ENCODE peak calls at places on chromosome 19, in nine cellular contexts. S, E, C, A, B, L, J, M and N are unnamed samples.

GRCh38 chr19:3071764-3072163 is 9.5 kb upstream of the TLE5 start:
- DNase-seq in S (no peak), J (no peak), A (no peak), C (no peak), L (no peak), M (no peak), B (no peak), E (no peak), N (no peak)

GRCh38 chr19:52171321-52172169 is at the start of gene ZNF836:
- DNase-seq in J (peak), M (peak), E (peak), L (peak), A (peak), C (peak), B (peak), S (no peak), N (peak)

GRCh38 chr19:45509692-45510015 is 2.4 kb downstream of the VASP start:
- DNase-seq in J (no peak), S (no peak), L (no peak), C (no peak), M (no peak), E (no peak), B (no peak), A (no peak), N (no peak)

GRCh38 chr19:861756-862528 is 2.5 kb downstream of the CFD start:
- DNase-seq in L (peak), A (no peak), S (no peak), C (peak), J (no peak), E (peak), M (peak), B (peak), N (no peak)

GRCh38 chr19:49997709-49998108 is 27.5 kb downstream of the VRK3 start:
- DNase-seq in C (peak), A (peak), M (peak), B (peak), E (peak), S (no peak), L (no peak), J (no peak), N (no peak)

GRCh38 chr19:46928951-46929350 is 68.2 kb downstream of the ARHGAP35 start:
- DNase-seq in S (no peak), J (no peak), A (peak), B (no peak), C (no peak), L (no peak), E (no peak), M (no peak), N (no peak)

GRCh38 chr19:5113101-5113557 is 144.2 kb downstream of the KDM4B start:
- DNase-seq in L (no peak), J (no peak), A (peak), E (no peak), S (no peak), B (peak), M (no peak), C (no peak), N (no peak)

GRCh38 chr19:17950310-17951150 is 16.4 kb upstream of the KCNN1 start:
- DNase-seq in J (no peak), M (peak), S (no peak), E (peak), L (no peak), A (no peak), C (no peak), B (no peak), N (no peak)

GRCh38 chr19:3224346-3225325 is at the start of gene CELF5:
- DNase-seq in C (peak), S (no peak), A (no peak), B (peak), J (no peak), M (peak), E (peak), L (peak), N (no peak)